ENCODE peak calls at places on chromosomes 12 and 14, in four cellular contexts. One of them, this sample, is unnamed.

GRCh38 chr12:119704065-119704747 is 36.3 kb downstream of the PRKAB1 start:
- DNase-seq in testis: no peak
- DNase-seq in breast epithelium: no peak
- DNase-seq in endothelial cell: no peak
- DNase-seq in this sample: no peak

GRCh38 chr14:98808494-98809407 is 463.2 kb downstream of the BCL11B start:
- DNase-seq in testis: peak; percentile 15
- DNase-seq in breast epithelium: peak; percentile 63
- DNase-seq in endothelial cell: no peak
- DNase-seq in this sample: no peak

GRCh38 chr14:100052819-100053218 is 12.4 kb upstream of the EVL start:
- DNase-seq in endothelial cell: no peak
- DNase-seq in breast epithelium: no peak
- DNase-seq in testis: no peak
- DNase-seq in this sample: no peak

GRCh38 chr14:55339770-55340169 is 68.5 kb downstream of the FBXO34 start:
- DNase-seq in testis: no peak
- DNase-seq in endothelial cell: no peak
- DNase-seq in breast epithelium: no peak
- DNase-seq in this sample: no peak

GRCh38 chr12:68175566-68176033 is 16.1 kb upstream of the IFNG start:
- DNase-seq in breast epithelium: no peak
- DNase-seq in endothelial cell: peak; percentile 5
- DNase-seq in testis: no peak
- DNase-seq in this sample: no peak

GRCh38 chr14:69636051-69636639 is 24.7 kb downstream of the SUSD6 start:
- DNase-seq in testis: no peak
- DNase-seq in endothelial cell: no peak
- DNase-seq in breast epithelium: no peak
- DNase-seq in this sample: no peak

GRCh38 chr14:101961746-101962502 is 2.4 kb upstream of the DYNC1H1 start:
- DNase-seq in endothelial cell: no peak
- DNase-seq in testis: no peak
- DNase-seq in breast epithelium: peak; percentile 25
- DNase-seq in this sample: no peak

GRCh38 chr14:42855159-42855558 is 1248.5 kb downstream of the LRFN5 start:
- DNase-seq in endothelial cell: no peak
- DNase-seq in testis: no peak
- DNase-seq in breast epithelium: no peak
- DNase-seq in this sample: no peak

GRCh38 chr12:95738024-95738611 is 52.4 kb downstream of the NTN4 start:
- DNase-seq in endothelial cell: no peak
- DNase-seq in breast epithelium: no peak
- DNase-seq in testis: no peak
- DNase-seq in this sample: no peak

GRCh38 chr12:85441740-85442139 is 161.7 kb downstream of the ALX1 start:
- DNase-seq in testis: no peak
- DNase-seq in endothelial cell: no peak
- DNase-seq in breast epithelium: no peak
- DNase-seq in this sample: no peak

GRCh38 chr12:27332407-27333310 is at the start of gene BMAL2:
- DNase-seq in endothelial cell: peak; percentile 65
- DNase-seq in breast epithelium: no peak
- DNase-seq in testis: peak; percentile 38
- DNase-seq in this sample: peak; percentile 65

GRCh38 chr14:81245771-81246170 is 25.0 kb upstream of the GTF2A1 start:
- DNase-seq in breast epithelium: no peak
- DNase-seq in endothelial cell: no peak
- DNase-seq in testis: no peak
- DNase-seq in this sample: no peak

GRCh38 chr12:122505419-122506051 is 4.8 kb upstream of the ZCCHC8 start:
- DNase-seq in breast epithelium: no peak
- DNase-seq in endothelial cell: no peak
- DNase-seq in testis: no peak
- DNase-seq in this sample: no peak

GRCh38 chr12:90055071-90055470 is 346.4 kb upstream of the ATP2B1 start:
- DNase-seq in breast epithelium: no peak
- DNase-seq in testis: no peak
- DNase-seq in endothelial cell: no peak
- DNase-seq in this sample: no peak

GRCh38 chr12:15629108-15629507 is 160.1 kb downstream of the EPS8 start:
- DNase-seq in testis: peak; percentile 87
- DNase-seq in endothelial cell: no peak
- DNase-seq in breast epithelium: no peak
- DNase-seq in this sample: no peak

GRCh38 chr14:95272057-95272456 is 47.7 kb downstream of the CLMN start:
- DNase-seq in testis: no peak
- DNase-seq in endothelial cell: no peak
- DNase-seq in breast epithelium: no peak
- DNase-seq in this sample: no peak

GRCh38 chr12:71840226-71840847 is 778 bp downstream of the TBC1D15 start:
- DNase-seq in breast epithelium: no peak
- DNase-seq in endothelial cell: peak; percentile 7
- DNase-seq in testis: no peak
- DNase-seq in this sample: no peak

GRCh38 chr12:10601860-10602259 is 11.5 kb downstream of the MAGOHB start:
- DNase-seq in testis: no peak
- DNase-seq in breast epithelium: no peak
- DNase-seq in endothelial cell: no peak
- DNase-seq in this sample: no peak

GRCh38 chr14:64439141-64439540 is 26.2 kb upstream of the AKAP5 start:
- DNase-seq in endothelial cell: no peak
- DNase-seq in testis: no peak
- DNase-seq in breast epithelium: no peak
- DNase-seq in this sample: no peak

GRCh38 chr12:131713349-131713748 is 2.5 kb downstream of the SFSWAP start:
- DNase-seq in breast epithelium: no peak
- DNase-seq in endothelial cell: no peak
- DNase-seq in testis: no peak
- DNase-seq in this sample: no peak

GRCh38 chr12:95197636-95198035 is 19.6 kb downstream of the FGD6 start:
- DNase-seq in breast epithelium: no peak
- DNase-seq in testis: no peak
- DNase-seq in endothelial cell: no peak
- DNase-seq in this sample: no peak

GRCh38 chr12:111650912-111651311 is 34.8 kb downstream of the BRAP start:
- DNase-seq in endothelial cell: no peak
- DNase-seq in breast epithelium: no peak
- DNase-seq in testis: no peak
- DNase-seq in this sample: no peak

GRCh38 chr14:85596562-85596961 is 66.6 kb downstream of the FLRT2 start:
- DNase-seq in breast epithelium: no peak
- DNase-seq in endothelial cell: no peak
- DNase-seq in testis: no peak
- DNase-seq in this sample: no peak

GRCh38 chr12:95882080-95882479 is 23.3 kb downstream of the SNRPF start:
- DNase-seq in testis: no peak
- DNase-seq in breast epithelium: no peak
- DNase-seq in endothelial cell: no peak
- DNase-seq in this sample: no peak

GRCh38 chr12:49728446-49728845 is 12.9 kb upstream of the TMBIM6 start:
- DNase-seq in testis: no peak
- DNase-seq in breast epithelium: no peak
- DNase-seq in endothelial cell: no peak
- DNase-seq in this sample: no peak

GRCh38 chr14:66508846-66509621 is 1.1 kb downstream of the GPHN start:
- DNase-seq in testis: peak; percentile 62
- DNase-seq in endothelial cell: peak; percentile 33
- DNase-seq in breast epithelium: peak; percentile 51
- DNase-seq in this sample: peak; percentile 59

GRCh38 chr14:79809849-79810612 is 401.3 kb downstream of the DIO2 start:
- DNase-seq in endothelial cell: no peak
- DNase-seq in breast epithelium: no peak
- DNase-seq in testis: peak; percentile 41
- DNase-seq in this sample: no peak

GRCh38 chr12:2145433-2145832 is 92.6 kb downstream of the CACNA1C start:
- DNase-seq in breast epithelium: no peak
- DNase-seq in endothelial cell: no peak
- DNase-seq in testis: no peak
- DNase-seq in this sample: no peak

GRCh38 chr14:37830271-37830670 is 234.8 kb downstream of the TTC6 start:
- DNase-seq in testis: no peak
- DNase-seq in endothelial cell: no peak
- DNase-seq in breast epithelium: no peak
- DNase-seq in this sample: no peak

DNA sequence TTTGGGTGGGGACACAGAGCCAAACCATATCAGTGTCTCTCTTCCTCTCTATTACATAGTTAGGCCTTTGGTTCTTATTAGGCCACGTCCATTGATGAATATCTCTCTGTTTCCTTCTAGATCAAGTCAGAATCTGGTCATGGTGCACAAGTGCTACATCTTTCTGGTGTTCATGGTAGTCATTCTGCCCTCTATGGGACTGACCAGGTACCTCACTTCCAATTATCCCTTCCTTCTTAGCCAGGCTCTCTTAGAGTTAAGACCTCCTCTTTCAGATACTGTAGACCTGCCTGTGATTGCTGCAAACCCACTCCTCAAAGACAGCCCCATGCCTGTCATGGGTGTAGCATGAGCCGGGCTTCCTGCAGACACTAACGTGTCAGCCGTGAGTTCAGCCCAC is 25.2 kb downstream of the NGB start:
- DNase-seq in breast epithelium: no peak
- DNase-seq in endothelial cell: no peak
- DNase-seq in testis: no peak
- DNase-seq in this sample: no peak
- TF ChIP-seq CTCF in breast epithelium: no peak
- TF ChIP-seq CTCF in endothelial cell: no peak
- TF ChIP-seq CTCF in testis: no peak
- TF ChIP-seq CTCF in this sample: no peak

GRCh38 chr12:24730461-24730896 is 218.4 kb downstream of the BCAT1 start:
- DNase-seq in testis: no peak
- DNase-seq in breast epithelium: no peak
- DNase-seq in endothelial cell: no peak
- DNase-seq in this sample: no peak
- TF ChIP-seq CTCF in testis: no peak
- TF ChIP-seq CTCF in breast epithelium: no peak
- TF ChIP-seq CTCF in endothelial cell: no peak
- TF ChIP-seq CTCF in this sample: no peak

GRCh38 chr14:73713804-73714655 is at the start of gene PNMA1:
- DNase-seq in testis: peak; percentile 96
- DNase-seq in breast epithelium: peak; percentile 79
- DNase-seq in endothelial cell: peak; percentile 87
- DNase-seq in this sample: peak; percentile 88
- TF ChIP-seq CTCF in testis: no peak
- TF ChIP-seq CTCF in breast epithelium: no peak
- TF ChIP-seq CTCF in endothelial cell: no peak
- TF ChIP-seq CTCF in this sample: no peak

DNA sequence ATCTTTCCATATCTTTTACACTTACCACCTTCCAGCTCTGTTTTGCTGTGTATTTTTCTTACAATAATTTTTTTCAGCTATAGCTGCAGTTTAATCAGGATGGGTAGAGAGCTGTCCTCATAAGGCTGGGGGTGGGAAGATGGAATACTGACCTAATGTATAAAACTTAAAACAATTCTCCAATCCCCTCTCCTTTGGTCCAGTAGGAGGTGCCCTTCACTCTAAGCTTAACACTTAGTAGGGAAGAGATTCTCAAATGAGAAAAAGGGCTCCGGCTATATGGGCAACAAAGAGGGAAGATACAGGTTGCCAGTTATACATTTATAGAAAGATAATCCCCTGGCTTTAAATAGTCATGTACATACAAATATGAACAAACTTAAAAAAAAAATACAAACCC is 2.8 kb downstream of the ORMDL2 start:
- DNase-seq in testis: no peak
- DNase-seq in endothelial cell: no peak
- DNase-seq in breast epithelium: no peak
- DNase-seq in this sample: no peak
- TF ChIP-seq CTCF in testis: no peak
- TF ChIP-seq CTCF in endothelial cell: no peak
- TF ChIP-seq CTCF in breast epithelium: no peak
- TF ChIP-seq CTCF in this sample: no peak